ENCODE peak calls at places on chromosomes 1 and 21, in nine cellular contexts. Y is sigmoid colon; J is aorta; N is ovary; S is left ventricle myocardium inferior; E is CD8-positive, alpha-beta T cell; L is Peyer's patch; O is CD8-positive, alpha-beta memory T cell; R is heart left ventricle. P is an unnamed sample.
A peak's percentile ranks its signal among the peaks of the same experiment; 100 is the strongest.

GRCh38 chr1:157696966-157697628 is 3.5 kb downstream of the FCRL3 start:
- DNase-seq in O (no peak), N (no peak), Y (no peak), R (no peak), E (no peak), L (no peak), S (no peak), J (no peak), P (no peak)

GRCh38 chr1:53541761-53542550 is 82.8 kb downstream of the DMRTB1 start:
- DNase-seq in O (no peak), J (peak; percentile 75), L (no peak), S (no peak), E (peak; percentile 20), R (peak; percentile 8), N (no peak), Y (peak; percentile 80), P (peak; percentile 53)

GRCh38 chr1:84506729-84507453 is 510 bp upstream of the GNG5 start:
- DNase-seq in E (no peak), R (no peak), L (no peak), O (no peak), J (no peak), S (no peak), N (no peak), Y (no peak), P (no peak)

GRCh38 chr1:4924356-4924755 is 269.9 kb downstream of the AJAP1 start:
- DNase-seq in L (no peak), J (no peak), O (no peak), S (no peak), Y (no peak), R (no peak), E (no peak), N (no peak), P (no peak)

GRCh38 chr1:234699795-234700665 is 90.1 kb upstream of the IRF2BP2 start:
- DNase-seq in E (no peak), Y (peak; percentile 80), O (no peak), S (no peak), J (no peak), R (peak; percentile 59), N (no peak), L (no peak), P (peak; percentile 65)

GRCh38 chr21:34892196-34892595 is 156.9 kb downstream of the RUNX1 start:
- DNase-seq in Y (no peak), S (no peak), J (no peak), E (no peak), R (no peak), O (no peak), N (no peak), L (no peak), P (no peak)

GRCh38 chr21:34274001-34274400 is 89.8 kb upstream of the KCNE2 start:
- DNase-seq in E (no peak), R (no peak), O (no peak), S (no peak), J (no peak), L (no peak), Y (no peak), N (no peak), P (no peak)

GRCh38 chr1:212669102-212669501 is 30.5 kb downstream of the BATF3 start:
- DNase-seq in L (no peak), N (no peak), R (no peak), J (no peak), Y (no peak), E (no peak), O (no peak), S (no peak), P (no peak)

GRCh38 chr1:225711236-225711937 is 58.5 kb upstream of the ENAH start:
- DNase-seq in Y (no peak), L (no peak), E (no peak), N (no peak), R (no peak), O (no peak), J (no peak), S (no peak), P (no peak)

GRCh38 chr1:230861970-230862595 is 6.2 kb downstream of the C1orf198 start:
- DNase-seq in O (no peak), E (no peak), N (no peak), L (no peak), S (peak; percentile 42), R (peak; percentile 65), J (no peak), Y (no peak), P (peak; percentile 88)

GRCh38 chr1:20095564-20096434 is 23.5 kb downstream of the PLA2G2D start:
- DNase-seq in R (peak; percentile 4), N (no peak), L (no peak), S (no peak), E (no peak), O (no peak), J (peak; percentile 7), Y (no peak), P (no peak)

GRCh38 chr1:209389258-209389657 is 194.3 kb upstream of the CAMK1G start:
- DNase-seq in R (no peak), J (no peak), L (no peak), E (no peak), Y (no peak), S (no peak), N (no peak), O (no peak), P (no peak)

GRCh38 chr1:26582053-26582835 is 52.7 kb downstream of the RPS6KA1 start:
- DNase-seq in S (no peak), N (no peak), R (no peak), E (no peak), Y (no peak), J (no peak), L (no peak), O (no peak), P (no peak)

GRCh38 chr1:161088587-161089110 is 709 bp downstream of the NECTIN4 start:
- DNase-seq in L (no peak), J (no peak), S (no peak), E (no peak), R (no peak), N (no peak), O (no peak), Y (no peak), P (peak; percentile 26)

GRCh38 chr21:40270134-40270533 is 402.9 kb downstream of the PCP4 start:
- DNase-seq in O (no peak), E (no peak), L (no peak), N (no peak), J (no peak), R (no peak), S (no peak), Y (no peak), P (no peak)

GRCh38 chr1:173915596-173915995 is 1.5 kb downstream of the SERPINC1 start:
- DNase-seq in O (no peak), Y (no peak), N (no peak), E (no peak), R (no peak), L (no peak), J (no peak), S (no peak), P (no peak)

GRCh38 chr1:24149854-24150227 is 6.9 kb upstream of the IL22RA1 start:
- DNase-seq in S (no peak), R (no peak), Y (no peak), L (no peak), E (peak; percentile 40), O (no peak), N (no peak), J (no peak), P (no peak)

GRCh38 chr1:43857163-43857562 is 76.4 kb upstream of the ARTN start:
- DNase-seq in Y (no peak), E (no peak), O (no peak), J (no peak), L (no peak), S (no peak), R (no peak), N (no peak), P (no peak)
- H3K4me1 ChIP-seq in Y (no peaks in the 10 kb centered on the region), E (peaks cover 10% of the 10 kb centered on the region), O (no peaks in the 10 kb centered on the region), J (no peaks in the 10 kb centered on the region), L (peaks cover 8% of the 10 kb centered on the region), S (peaks cover 36% of the 10 kb centered on the region), R (peaks cover 6% of the 10 kb centered on the region), N (peaks cover 6% of the 10 kb centered on the region), P (peaks cover 27% of the 10 kb centered on the region)

GRCh38 chr1:224432672-224433040 is 1.9 kb downstream of the WDR26 start:
- DNase-seq in Y (no peak), R (no peak), J (no peak), L (no peak), N (no peak), O (no peak), S (no peak), E (no peak), P (no peak)
- H3K4me1 ChIP-seq in Y (no peaks in the 10 kb centered on the region), R (peaks cover 24% of the 10 kb centered on the region), J (no peaks in the 10 kb centered on the region), L (peaks cover 49% of the 10 kb centered on the region), N (peaks cover 5% of the 10 kb centered on the region), O (peaks cover 56% of the 10 kb centered on the region), S (peaks cover 81% of the 10 kb centered on the region), E (peaks cover 61% of the 10 kb centered on the region), P (peaks cover 47% of the 10 kb centered on the region)

GRCh38 chr1:203306970-203307541 is 1.7 kb downstream of the BTG2 start:
- DNase-seq in J (peak; percentile 83), E (peak; percentile 55), R (peak; percentile 51), O (peak; percentile 18), S (no peak), L (peak; percentile 58), Y (peak; percentile 78), N (no peak), P (peak; percentile 72)
- H3K4me1 ChIP-seq in J (no peaks in the 10 kb centered on the region), E (peaks cover 60% of the 10 kb centered on the region), R (peaks cover 6% of the 10 kb centered on the region), O (peaks cover 57% of the 10 kb centered on the region), S (peaks cover 63% of the 10 kb centered on the region), L (peaks cover 44% of the 10 kb centered on the region), Y (no peaks in the 10 kb centered on the region), N (peaks cover 12% of the 10 kb centered on the region), P (peaks cover 27% of the 10 kb centered on the region)

GRCh38 chr21:45001134-45002095 is 61.6 kb downstream of the SLX9 start:
- DNase-seq in L (no peak), Y (peak; percentile 94), O (no peak), J (peak; percentile 96), N (no peak), R (peak; percentile 78), S (peak; percentile 62), E (no peak), P (peak; percentile 88)
- H3K4me1 ChIP-seq in L (no peaks in the 10 kb centered on the region), Y (no peaks in the 10 kb centered on the region), O (no peaks in the 10 kb centered on the region), J (no peaks in the 10 kb centered on the region), N (no peaks in the 10 kb centered on the region), R (no peaks in the 10 kb centered on the region), S (peaks cover 22% of the 10 kb centered on the region), E (no peaks in the 10 kb centered on the region), P (peaks cover 12% of the 10 kb centered on the region)